ENCODE peak calls at places on chromosomes 11 and 22, in eight cellular contexts. S, P, T, I, Z, H, L and Q are unnamed samples.
A peak's percentile ranks its signal among the peaks of the same experiment; 100 is the strongest.

GRCh38 chr11:58742981-58743880 is 11.5 kb upstream of the GLYAT start:
- DNase-seq in T (no peak), Z (no peak), L (no peak), P (no peak), S (no peak), H (no peak), I (no peak), Q (no peak)

GRCh38 chr11:17985517-17985916 is 27.3 kb downstream of the SERGEF start:
- DNase-seq in T (peak; percentile 39), L (no peak), P (peak; percentile 32), I (no peak), H (no peak), S (no peak), Z (no peak), Q (no peak)

GRCh38 chr11:118623291-118623655 is 15.9 kb downstream of the PHLDB1 start:
- DNase-seq in T (peak; percentile 95), S (peak; percentile 40), Z (peak; percentile 55), P (peak; percentile 74), L (no peak), H (no peak), I (no peak), Q (peak; percentile 89)

GRCh38 chr11:93974759-93975158 is 46.4 kb upstream of the HEPHL1 start:
- DNase-seq in S (no peak), Z (no peak), L (no peak), I (no peak), P (no peak), H (no peak), T (no peak), Q (no peak)

GRCh38 chr11:62574363-62575057 is 819 bp upstream of the EEF1G start:
- DNase-seq in S (peak; percentile 25), H (peak; percentile 83), T (no peak), P (no peak), L (peak; percentile 34), Z (peak; percentile 47), I (no peak), Q (no peak)

GRCh38 chr11:119717839-119718534 is 11.0 kb downstream of the NECTIN1 start:
- DNase-seq in L (no peak), H (no peak), S (no peak), I (no peak), T (no peak), P (no peak), Z (no peak), Q (no peak)

GRCh38 chr11:296976-297665 is 2.2 kb downstream of the IFITM5 start:
- DNase-seq in Z (no peak), H (peak; percentile 73), T (no peak), S (no peak), P (no peak), L (no peak), I (no peak), Q (no peak)

GRCh38 chr11:14114269-14114668 is 151.7 kb downstream of the SPON1 start:
- DNase-seq in L (no peak), P (no peak), I (no peak), T (no peak), S (no peak), Z (no peak), H (no peak), Q (no peak)

GRCh38 chr22:49885281-49885680 is 31.6 kb downstream of the ZBED4 start:
- DNase-seq in Z (no peak), S (no peak), H (no peak), L (no peak), P (no peak), I (no peak), T (no peak), Q (no peak)